ENCODE peak calls at places on chromosomes 7 and 10, in five cellular contexts. One of them, this sample, is unnamed.

GRCh38 chr10:89664206-89664605 is 19.2 kb upstream of the PANK1 start:
- DNase-seq in epithelial cell of esophagus: no peak
- DNase-seq in bronchial epithelial cell: no peak
- DNase-seq in PC-9: no peak
- DNase-seq in CD4-positive, alpha-beta T cell: no peak
- DNase-seq in this sample: no peak

GRCh38 chr7:25820432-25821040 is 331.5 kb upstream of the NFE2L3 start:
- DNase-seq in epithelial cell of esophagus: peak
- DNase-seq in bronchial epithelial cell: no peak
- DNase-seq in PC-9: peak
- DNase-seq in CD4-positive, alpha-beta T cell: no peak
- DNase-seq in this sample: no peak

GRCh38 chr7:1758417-1758858 is 88.4 kb downstream of the ELFN1 start:
- DNase-seq in epithelial cell of esophagus: peak
- DNase-seq in bronchial epithelial cell: peak
- DNase-seq in PC-9: peak
- DNase-seq in CD4-positive, alpha-beta T cell: no peak
- DNase-seq in this sample: no peak

GRCh38 chr7:30519122-30519521 is 14.5 kb upstream of the GGCT start:
- DNase-seq in epithelial cell of esophagus: peak
- DNase-seq in bronchial epithelial cell: no peak
- DNase-seq in PC-9: no peak
- DNase-seq in CD4-positive, alpha-beta T cell: no peak
- DNase-seq in this sample: no peak

GRCh38 chr7:38678342-38679054 is 47.3 kb upstream of the AMPH start:
- DNase-seq in epithelial cell of esophagus: no peak
- DNase-seq in bronchial epithelial cell: no peak
- DNase-seq in PC-9: no peak
- DNase-seq in CD4-positive, alpha-beta T cell: no peak
- DNase-seq in this sample: no peak

GRCh38 chr7:510061-510481 is 9.6 kb downstream of the PDGFA start:
- DNase-seq in epithelial cell of esophagus: no peak
- DNase-seq in bronchial epithelial cell: no peak
- DNase-seq in PC-9: no peak
- DNase-seq in CD4-positive, alpha-beta T cell: no peak
- DNase-seq in this sample: no peak

GRCh38 chr7:100722480-100723212 is 2.4 kb downstream of the EPO start:
- DNase-seq in epithelial cell of esophagus: no peak
- DNase-seq in bronchial epithelial cell: no peak
- DNase-seq in PC-9: no peak
- DNase-seq in CD4-positive, alpha-beta T cell: no peak
- DNase-seq in this sample: no peak

GRCh38 chr10:125662616-125663015 is 20.3 kb downstream of the TEX36 start:
- DNase-seq in epithelial cell of esophagus: no peak
- DNase-seq in bronchial epithelial cell: peak
- DNase-seq in PC-9: peak
- DNase-seq in CD4-positive, alpha-beta T cell: no peak
- DNase-seq in this sample: no peak

GRCh38 chr7:1174881-1175596 is 15.0 kb upstream of the ZFAND2A start:
- DNase-seq in epithelial cell of esophagus: no peak
- DNase-seq in bronchial epithelial cell: no peak
- DNase-seq in PC-9: no peak
- DNase-seq in CD4-positive, alpha-beta T cell: no peak
- DNase-seq in this sample: no peak

GRCh38 chr10:87817873-87818504 is at the start of gene ATAD1:
- DNase-seq in epithelial cell of esophagus: peak
- DNase-seq in bronchial epithelial cell: peak
- DNase-seq in PC-9: peak
- DNase-seq in CD4-positive, alpha-beta T cell: peak
- DNase-seq in this sample: peak

GRCh38 chr7:92425311-92425947 is 21.9 kb upstream of the GATAD1 start:
- DNase-seq in epithelial cell of esophagus: no peak
- DNase-seq in bronchial epithelial cell: no peak
- DNase-seq in PC-9: peak
- DNase-seq in CD4-positive, alpha-beta T cell: peak
- DNase-seq in this sample: no peak

GRCh38 chr10:60916025-60916424 is 28.0 kb downstream of the RHOBTB1 start:
- DNase-seq in epithelial cell of esophagus: no peak
- DNase-seq in bronchial epithelial cell: no peak
- DNase-seq in PC-9: no peak
- DNase-seq in CD4-positive, alpha-beta T cell: no peak
- DNase-seq in this sample: no peak
- TF ChIP-seq CTCF in epithelial cell of esophagus: peak
- TF ChIP-seq CTCF in bronchial epithelial cell: no peak
- TF ChIP-seq CTCF in PC-9: no peak
- TF ChIP-seq CTCF in CD4-positive, alpha-beta T cell: no peak
- TF ChIP-seq CTCF in this sample: no peak

DNA sequence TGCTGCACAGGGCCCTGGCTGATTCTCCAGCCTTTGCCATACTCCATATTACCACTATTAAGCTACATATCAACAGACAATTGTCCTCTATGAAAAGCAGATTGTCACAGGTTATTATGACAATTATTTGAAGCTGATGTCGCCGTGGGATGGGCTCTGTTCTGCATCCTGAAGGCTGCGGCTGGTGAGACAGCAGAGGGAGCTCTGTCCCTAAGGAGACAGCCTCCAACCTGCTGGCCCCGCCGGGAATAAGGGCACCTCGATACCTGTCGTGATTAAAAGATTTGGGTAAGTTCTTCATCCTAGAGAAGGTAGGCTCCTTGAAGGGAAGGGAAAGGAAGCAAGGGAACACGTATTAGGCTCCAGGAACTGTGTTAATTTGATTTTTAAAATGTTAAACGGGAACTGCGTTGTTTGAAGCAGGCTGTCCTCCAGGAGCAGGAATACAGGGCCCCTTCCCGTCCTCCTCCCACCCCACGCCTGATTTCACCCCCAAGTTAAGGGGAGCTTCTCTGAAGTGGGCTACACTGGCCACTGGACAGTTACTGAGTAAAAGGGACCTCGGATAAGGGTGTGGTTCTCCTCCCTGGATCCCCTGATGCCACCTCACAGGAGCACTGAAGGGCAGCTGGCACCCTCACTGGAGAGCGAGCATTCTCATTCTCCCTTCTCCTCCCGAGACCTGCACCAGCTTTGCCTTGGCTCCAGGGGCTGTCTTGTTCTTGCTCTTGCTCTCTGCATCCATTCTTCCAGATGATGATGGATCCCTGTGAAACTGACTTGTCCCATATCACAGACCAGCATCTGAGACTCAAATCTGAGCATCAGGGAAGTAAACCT is 11.8 kb upstream of the TIAL1 start:
- DNase-seq in epithelial cell of esophagus: peak
- DNase-seq in bronchial epithelial cell: peak
- DNase-seq in PC-9: peak
- DNase-seq in CD4-positive, alpha-beta T cell: peak
- DNase-seq in this sample: no peak
- TF ChIP-seq CTCF in epithelial cell of esophagus: peak
- TF ChIP-seq CTCF in bronchial epithelial cell: peak
- TF ChIP-seq CTCF in PC-9: peak
- TF ChIP-seq CTCF in CD4-positive, alpha-beta T cell: peak
- TF ChIP-seq CTCF in this sample: peak

GRCh38 chr7:55539380-55539779 is 32.9 kb downstream of the VOPP1 start:
- DNase-seq in epithelial cell of esophagus: no peak
- DNase-seq in bronchial epithelial cell: no peak
- DNase-seq in PC-9: no peak
- DNase-seq in CD4-positive, alpha-beta T cell: no peak
- DNase-seq in this sample: no peak
- TF ChIP-seq CTCF in epithelial cell of esophagus: no peak
- TF ChIP-seq CTCF in bronchial epithelial cell: no peak
- TF ChIP-seq CTCF in PC-9: no peak
- TF ChIP-seq CTCF in CD4-positive, alpha-beta T cell: no peak
- TF ChIP-seq CTCF in this sample: no peak

GRCh38 chr10:13160934-13161266 is 458 bp upstream of the MCM10 start:
- DNase-seq in epithelial cell of esophagus: no peak
- DNase-seq in bronchial epithelial cell: no peak
- DNase-seq in PC-9: no peak
- DNase-seq in CD4-positive, alpha-beta T cell: no peak
- DNase-seq in this sample: no peak

GRCh38 chr10:13161267-13162012 is at the start of gene MCM10:
- DNase-seq in epithelial cell of esophagus: peak
- DNase-seq in bronchial epithelial cell: peak
- DNase-seq in PC-9: peak
- DNase-seq in CD4-positive, alpha-beta T cell: peak
- DNase-seq in this sample: peak

GRCh38 chr10:13163859-13164258 is 2.5 kb downstream of the MCM10 start:
- DNase-seq in epithelial cell of esophagus: no peak
- DNase-seq in bronchial epithelial cell: no peak
- DNase-seq in PC-9: no peak
- DNase-seq in CD4-positive, alpha-beta T cell: no peak
- DNase-seq in this sample: no peak

GRCh38 chr10:13165177-13165576 is 3.8 kb downstream of the MCM10 start:
- DNase-seq in epithelial cell of esophagus: no peak
- DNase-seq in bronchial epithelial cell: no peak
- DNase-seq in PC-9: no peak
- DNase-seq in CD4-positive, alpha-beta T cell: no peak
- DNase-seq in this sample: no peak

GRCh38 chr10:13162013-13162364 is 631 bp downstream of the MCM10 start:
- DNase-seq in epithelial cell of esophagus: no peak
- DNase-seq in bronchial epithelial cell: no peak
- DNase-seq in PC-9: no peak
- DNase-seq in CD4-positive, alpha-beta T cell: no peak
- DNase-seq in this sample: no peak
- TF ChIP-seq CTCF in epithelial cell of esophagus: no peak
- TF ChIP-seq CTCF in bronchial epithelial cell: no peak
- TF ChIP-seq CTCF in PC-9: no peak
- TF ChIP-seq CTCF in CD4-positive, alpha-beta T cell: no peak
- TF ChIP-seq CTCF in this sample: no peak